ENCODE peak calls at places on chromosome 4, in seven cellular contexts. O, P, Q, A, T, R and U are unnamed samples.

GRCh38 chr4:108991929-108992328 is 229.1 kb upstream of the ETNPPL start:
- DNase-seq in O (no peak), P (peak), Q (peak), A (peak), T (no peak), R (peak), U (no peak)

GRCh38 chr4:38091636-38092035 is 131.4 kb downstream of the PTTG2 start:
- DNase-seq in O (no peak), P (peak), Q (peak), A (no peak), T (no peak), R (no peak), U (no peak)

GRCh38 chr4:137997496-137997895 is 244.7 kb downstream of the SLC7A11 start:
- DNase-seq in O (no peak), P (peak), Q (no peak), A (no peak), T (no peak), R (no peak), U (no peak)

GRCh38 chr4:86935833-86936721 is 1.3 kb downstream of the AFF1 start:
- DNase-seq in O (peak), P (peak), Q (peak), A (peak), T (peak), R (no peak), U (peak)

GRCh38 chr4:28702571-28702970 is 1841.9 kb downstream of the STIM2 start:
- DNase-seq in O (no peak), P (no peak), Q (no peak), A (no peak), T (no peak), R (no peak), U (no peak)

GRCh38 chr4:38162240-38162784 is 202.1 kb downstream of the PTTG2 start:
- DNase-seq in O (no peak), P (peak), Q (peak), A (peak), T (peak), R (no peak), U (peak)

GRCh38 chr4:139791681-139792080 is 126.1 kb downstream of the MGST2 start:
- DNase-seq in O (no peak), P (no peak), Q (no peak), A (no peak), T (no peak), R (no peak), U (no peak)

GRCh38 chr4:36332782-36333131 is 51.3 kb downstream of the DTHD1 start:
- DNase-seq in O (no peak), P (no peak), Q (no peak), A (no peak), T (no peak), R (no peak), U (no peak)

GRCh38 chr4:1510931-1511330 is 104.7 kb upstream of the NKX1-1 start:
- DNase-seq in O (no peak), P (no peak), Q (no peak), A (no peak), T (no peak), R (no peak), U (no peak)

GRCh38 chr4:1365271-1366178 is 18.5 kb downstream of the UVSSA start:
- DNase-seq in O (peak), P (peak), Q (no peak), A (no peak), T (no peak), R (no peak), U (no peak)

DNA sequence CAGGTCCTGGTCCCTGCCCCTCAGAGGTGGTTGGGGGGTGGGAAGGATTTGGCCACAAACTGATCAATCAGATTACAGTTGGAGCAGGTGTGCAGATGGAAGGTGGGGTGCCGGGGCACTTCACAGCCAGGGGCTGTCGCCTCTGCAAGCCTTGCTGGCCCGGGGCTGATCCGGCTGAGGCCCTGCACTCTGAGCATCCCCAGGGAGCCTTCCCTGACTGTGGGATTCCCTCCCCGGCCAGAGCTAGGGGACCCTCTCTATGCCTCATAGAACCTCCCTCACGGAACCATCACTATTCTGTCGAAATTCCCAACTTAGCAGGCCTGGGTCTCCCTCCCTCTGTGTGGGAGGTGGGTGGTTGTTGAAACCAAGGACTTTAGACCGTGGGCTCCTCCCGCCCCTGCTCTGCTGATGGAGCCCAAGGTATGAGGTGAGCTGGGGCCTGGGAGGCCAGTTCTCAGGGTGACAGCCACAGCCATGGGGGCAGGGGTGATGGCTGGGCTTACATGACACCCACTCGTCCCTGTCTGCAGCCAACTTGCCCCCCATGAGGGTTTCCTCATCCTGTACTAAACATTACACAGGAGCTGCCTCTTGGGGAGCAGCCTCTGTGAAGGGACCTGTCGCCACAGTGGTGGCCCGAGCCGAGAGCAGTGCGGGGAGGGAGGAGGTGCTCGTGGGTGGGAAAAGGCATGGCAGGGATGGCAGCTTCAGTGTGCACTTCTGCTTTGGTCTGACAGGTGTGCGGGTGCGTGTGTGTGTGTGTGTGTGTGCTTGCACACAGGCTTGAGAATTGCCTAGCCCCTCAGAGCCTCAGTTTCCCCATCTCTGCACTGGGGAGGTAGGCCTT is 3.7 kb downstream of the SH3TC1 start:
- DNase-seq in O (no peak), P (no peak), Q (no peak), A (no peak), T (no peak), R (no peak), U (no peak)
- H3K4me3 ChIP-seq in O (no peak), P (no peak), Q (no peak), A (no peak), T (no peak), R (no peak), U (no peak)

DNA sequence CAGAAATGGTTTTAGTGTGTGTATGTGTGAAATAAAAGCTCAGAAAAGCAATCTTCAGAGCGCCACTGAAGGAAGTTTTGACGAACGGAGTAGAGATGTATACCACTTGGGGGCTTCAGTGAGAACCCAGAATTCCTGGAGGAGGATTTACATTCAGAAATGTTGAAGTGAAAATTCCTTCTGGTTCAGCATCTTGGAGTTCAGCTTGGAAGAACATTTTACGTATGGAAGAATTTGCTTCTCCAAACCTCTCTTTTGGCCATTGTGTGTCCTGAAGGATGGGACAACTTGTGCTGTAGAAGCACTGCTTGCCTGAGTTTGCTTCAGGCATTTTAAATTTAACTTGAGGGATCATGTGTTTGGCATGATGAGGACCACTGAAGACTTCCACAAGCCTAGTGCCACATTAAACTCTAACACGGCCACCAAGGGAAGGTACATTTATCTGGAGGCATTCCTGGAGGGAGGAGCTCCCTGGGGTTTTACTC is 704 bp downstream of the SHROOM3 start:
- DNase-seq in O (no peak), P (no peak), Q (peak), A (no peak), T (no peak), R (no peak), U (no peak)
- H3K4me3 ChIP-seq in O (no peak), P (no peak), Q (no peak), A (peak), T (no peak), R (no peak), U (no peak)

DNA sequence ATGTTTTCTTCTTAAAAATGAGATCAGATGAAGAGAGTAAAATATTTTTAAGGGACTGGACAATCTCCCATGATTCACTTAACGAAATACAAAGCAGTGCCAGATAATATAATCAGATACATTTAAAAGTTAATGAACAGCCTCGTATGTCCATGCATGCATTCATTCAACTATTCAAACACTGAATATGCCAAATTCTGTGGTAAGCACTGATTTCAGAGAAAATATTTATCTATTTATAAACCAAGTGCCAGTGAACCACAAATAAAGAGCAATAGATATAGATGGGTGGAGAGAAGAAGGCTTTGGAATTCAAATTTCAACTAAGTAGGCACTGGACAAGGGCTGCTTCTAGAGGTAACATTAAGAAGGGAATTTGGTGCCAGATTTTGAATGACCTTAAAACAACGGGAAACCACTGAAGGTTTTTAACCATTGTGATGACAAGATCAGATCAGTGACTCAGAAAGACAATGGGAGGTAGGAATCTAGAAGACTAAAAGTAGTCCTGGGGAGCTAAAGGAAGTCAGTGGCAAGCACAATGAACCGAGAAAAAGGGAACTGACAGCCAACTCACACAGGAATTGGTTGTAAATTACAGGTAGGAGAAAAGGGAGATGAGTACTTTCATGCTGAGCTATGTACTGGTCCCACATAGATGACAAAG is 14.2 kb downstream of the ELOVL6 start:
- DNase-seq in O (no peak), P (peak), Q (peak), A (no peak), T (no peak), R (no peak), U (no peak)
- H3K4me3 ChIP-seq in O (no peak), P (no peak), Q (no peak), A (no peak), T (no peak), R (no peak), U (no peak)

GRCh38 chr4:184806711-184807110 is 19.1 kb downstream of the ACSL1 start:
- DNase-seq in O (no peak), P (no peak), Q (no peak), A (no peak), T (no peak), R (no peak), U (no peak)
- H3K4me3 ChIP-seq in O (no peak), P (no peak), Q (no peak), A (no peak), T (no peak), R (no peak), U (no peak)

DNA sequence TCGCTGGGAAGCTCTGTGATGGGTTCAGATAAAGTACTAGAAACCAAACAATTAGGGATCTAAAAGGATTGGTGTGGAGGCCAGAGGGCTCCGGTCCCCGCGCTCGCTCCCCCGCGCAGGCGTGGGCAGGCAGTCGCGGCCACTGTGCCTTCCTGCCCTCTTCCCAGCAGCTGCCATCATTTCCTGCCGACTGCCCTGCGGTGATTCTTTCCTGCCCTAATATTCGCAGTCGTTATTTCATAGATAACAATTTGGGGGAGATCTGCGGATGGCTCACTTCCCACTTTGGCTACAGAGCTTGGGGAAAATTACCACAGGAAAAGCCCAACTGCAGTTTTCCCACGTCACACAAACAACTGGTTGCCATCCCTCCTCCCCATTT is 2.2 kb downstream of the GRIA2 start:
- DNase-seq in O (no peak), P (no peak), Q (no peak), A (no peak), T (no peak), R (no peak), U (no peak)
- H3K4me3 ChIP-seq in O (no peak), P (peak), Q (peak), A (peak), T (peak), R (no peak), U (no peak)

GRCh38 chr4:135186002-135186401 is 984.4 kb upstream of the PABPC4L start:
- DNase-seq in O (no peak), P (no peak), Q (no peak), A (no peak), T (no peak), R (no peak), U (no peak)

GRCh38 chr4:135184715-135185114 is 983.1 kb upstream of the PABPC4L start:
- DNase-seq in O (no peak), P (no peak), Q (no peak), A (no peak), T (no peak), R (no peak), U (no peak)

GRCh38 chr4:135185256-135185655 is 983.7 kb upstream of the PABPC4L start:
- DNase-seq in O (no peak), P (peak), Q (no peak), A (no peak), T (no peak), R (no peak), U (no peak)
- H3K4me3 ChIP-seq in O (no peak), P (no peak), Q (no peak), A (no peak), T (no peak), R (no peak), U (no peak)